ENCODE peak calls at places on chromosomes 16 and 17, in seven cellular contexts. One of them, this sample, is unnamed.

GRCh38 chr16:78257376-78257728 is 157.9 kb downstream of the WWOX start:
- DNase-seq in AG10803: no peak
- DNase-seq in RWPE1: no peak
- DNase-seq in coronary artery: no peak
- DNase-seq in Panc1: no peak
- DNase-seq in T-cell: no peak
- DNase-seq in ELR: no peak
- DNase-seq in this sample: no peak

GRCh38 chr17:44747566-44747965 is 11.2 kb upstream of the ADAM11 start:
- DNase-seq in AG10803: no peak
- DNase-seq in RWPE1: no peak
- DNase-seq in coronary artery: no peak
- DNase-seq in Panc1: no peak
- DNase-seq in T-cell: no peak
- DNase-seq in ELR: no peak
- DNase-seq in this sample: no peak

GRCh38 chr17:1800240-1800639 is 29.5 kb downstream of the SMYD4 start:
- DNase-seq in AG10803: no peak
- DNase-seq in RWPE1: no peak
- DNase-seq in coronary artery: no peak
- DNase-seq in Panc1: no peak
- DNase-seq in T-cell: no peak
- DNase-seq in ELR: no peak
- DNase-seq in this sample: no peak

GRCh38 chr17:29840884-29841283 is 89.1 kb downstream of the SSH2 start:
- DNase-seq in AG10803: no peak
- DNase-seq in RWPE1: no peak
- DNase-seq in coronary artery: no peak
- DNase-seq in Panc1: no peak
- DNase-seq in T-cell: no peak
- DNase-seq in ELR: peak; percentile 68
- DNase-seq in this sample: peak; percentile 67

GRCh38 chr17:226773-227580 is 45.5 kb upstream of the DOC2B start:
- DNase-seq in AG10803: no peak
- DNase-seq in RWPE1: no peak
- DNase-seq in coronary artery: no peak
- DNase-seq in Panc1: no peak
- DNase-seq in T-cell: no peak
- DNase-seq in ELR: no peak
- DNase-seq in this sample: no peak

GRCh38 chr17:72297326-72298115 is 176.7 kb downstream of the SOX9 start:
- DNase-seq in AG10803: peak; percentile 21
- DNase-seq in RWPE1: peak; percentile 87
- DNase-seq in coronary artery: no peak
- DNase-seq in Panc1: no peak
- DNase-seq in T-cell: no peak
- DNase-seq in ELR: peak; percentile 72
- DNase-seq in this sample: peak; percentile 85

GRCh38 chr16:86070511-86070910 is 171.5 kb downstream of the IRF8 start:
- DNase-seq in AG10803: no peak
- DNase-seq in RWPE1: no peak
- DNase-seq in coronary artery: no peak
- DNase-seq in Panc1: no peak
- DNase-seq in T-cell: no peak
- DNase-seq in ELR: no peak
- DNase-seq in this sample: no peak

GRCh38 chr17:37507108-37507507 is 17.4 kb downstream of the DUSP14 start:
- DNase-seq in AG10803: no peak
- DNase-seq in RWPE1: no peak
- DNase-seq in coronary artery: no peak
- DNase-seq in Panc1: no peak
- DNase-seq in T-cell: no peak
- DNase-seq in ELR: no peak
- DNase-seq in this sample: no peak

GRCh38 chr16:1821861-1822611 is 4.6 kb downstream of the HAGH start:
- DNase-seq in AG10803: no peak
- DNase-seq in RWPE1: no peak
- DNase-seq in coronary artery: no peak
- DNase-seq in Panc1: no peak
- DNase-seq in T-cell: no peak
- DNase-seq in ELR: no peak
- DNase-seq in this sample: peak; percentile 48

GRCh38 chr17:19538095-19539039 is 4.7 kb downstream of the SLC47A1 start:
- DNase-seq in AG10803: no peak
- DNase-seq in RWPE1: no peak
- DNase-seq in coronary artery: no peak
- DNase-seq in Panc1: no peak
- DNase-seq in T-cell: no peak
- DNase-seq in ELR: no peak
- DNase-seq in this sample: no peak

GRCh38 chr17:41654134-41654907 is 29.9 kb upstream of the KRT17 start:
- DNase-seq in AG10803: no peak
- DNase-seq in RWPE1: peak; percentile 94
- DNase-seq in coronary artery: no peak
- DNase-seq in Panc1: no peak
- DNase-seq in T-cell: no peak
- DNase-seq in ELR: no peak
- DNase-seq in this sample: peak; percentile 99

GRCh38 chr17:37570527-37571093 is 38.6 kb downstream of the SYNRG start:
- DNase-seq in AG10803: peak; percentile 37
- DNase-seq in RWPE1: peak; percentile 94
- DNase-seq in coronary artery: no peak
- DNase-seq in Panc1: peak; percentile 4
- DNase-seq in T-cell: peak; percentile 14
- DNase-seq in ELR: peak; percentile 91
- DNase-seq in this sample: peak; percentile 87

GRCh38 chr16:50461400-50461760 is 86.8 kb upstream of the NKD1 start:
- DNase-seq in AG10803: no peak
- DNase-seq in RWPE1: no peak
- DNase-seq in coronary artery: no peak
- DNase-seq in Panc1: no peak
- DNase-seq in T-cell: no peak
- DNase-seq in ELR: no peak
- DNase-seq in this sample: no peak

GRCh38 chr17:8326591-8327583 is 12.8 kb upstream of the ODF4 start:
- DNase-seq in AG10803: peak; percentile 23
- DNase-seq in RWPE1: no peak
- DNase-seq in coronary artery: no peak
- DNase-seq in Panc1: no peak
- DNase-seq in T-cell: peak; percentile 27
- DNase-seq in ELR: peak; percentile 32
- DNase-seq in this sample: no peak

GRCh38 chr17:50355701-50356341 is 9.9 kb downstream of the XYLT2 start:
- DNase-seq in AG10803: no peak
- DNase-seq in RWPE1: no peak
- DNase-seq in coronary artery: no peak
- DNase-seq in Panc1: no peak
- DNase-seq in T-cell: no peak
- DNase-seq in ELR: no peak
- DNase-seq in this sample: no peak

GRCh38 chr16:48596326-48596725 is 13.7 kb downstream of the N4BP1 start:
- DNase-seq in AG10803: no peak
- DNase-seq in RWPE1: no peak
- DNase-seq in coronary artery: no peak
- DNase-seq in Panc1: no peak
- DNase-seq in T-cell: no peak
- DNase-seq in ELR: no peak
- DNase-seq in this sample: no peak

GRCh38 chr16:67537270-67537635 is 8.6 kb downstream of the RIPOR1 start:
- DNase-seq in AG10803: peak; percentile 35
- DNase-seq in RWPE1: peak; percentile 64
- DNase-seq in coronary artery: no peak
- DNase-seq in Panc1: no peak
- DNase-seq in T-cell: peak; percentile 46
- DNase-seq in ELR: peak; percentile 77
- DNase-seq in this sample: no peak

GRCh38 chr17:66369830-66370229 is 67.4 kb downstream of the PRKCA start:
- DNase-seq in AG10803: no peak
- DNase-seq in RWPE1: no peak
- DNase-seq in coronary artery: no peak
- DNase-seq in Panc1: no peak
- DNase-seq in T-cell: no peak
- DNase-seq in ELR: no peak
- DNase-seq in this sample: no peak

GRCh38 chr16:86919531-86920305 is 341.4 kb downstream of the FOXL1 start:
- DNase-seq in AG10803: no peak
- DNase-seq in RWPE1: no peak
- DNase-seq in coronary artery: no peak
- DNase-seq in Panc1: no peak
- DNase-seq in T-cell: no peak
- DNase-seq in ELR: no peak
- DNase-seq in this sample: no peak

GRCh38 chr17:70780031-70780430 is 610.7 kb downstream of the KCNJ2 start:
- DNase-seq in AG10803: peak; percentile 15
- DNase-seq in RWPE1: no peak
- DNase-seq in coronary artery: no peak
- DNase-seq in Panc1: no peak
- DNase-seq in T-cell: no peak
- DNase-seq in ELR: peak; percentile 8
- DNase-seq in this sample: peak; percentile 14

GRCh38 chr17:74759243-74759801 is 10.9 kb downstream of the NHERF1 start:
- DNase-seq in AG10803: no peak
- DNase-seq in RWPE1: no peak
- DNase-seq in coronary artery: no peak
- DNase-seq in Panc1: no peak
- DNase-seq in T-cell: peak; percentile 58
- DNase-seq in ELR: no peak
- DNase-seq in this sample: no peak

GRCh38 chr16:9860876-9861275 is 321.4 kb downstream of the GRIN2A start:
- DNase-seq in AG10803: peak; percentile 25
- DNase-seq in RWPE1: no peak
- DNase-seq in coronary artery: no peak
- DNase-seq in Panc1: no peak
- DNase-seq in T-cell: no peak
- DNase-seq in ELR: no peak
- DNase-seq in this sample: peak; percentile 31

GRCh38 chr16:30659507-30660423 is 1.5 kb downstream of the FBRS start:
- DNase-seq in AG10803: peak; percentile 28
- DNase-seq in RWPE1: peak; percentile 12
- DNase-seq in coronary artery: no peak
- DNase-seq in Panc1: no peak
- DNase-seq in T-cell: peak; percentile 42
- DNase-seq in ELR: peak; percentile 43
- DNase-seq in this sample: peak; percentile 15

GRCh38 chr16:3646348-3646920 is 8.1 kb upstream of the DNASE1 start:
- DNase-seq in AG10803: no peak
- DNase-seq in RWPE1: peak; percentile 62
- DNase-seq in coronary artery: peak; percentile 55
- DNase-seq in Panc1: no peak
- DNase-seq in T-cell: no peak
- DNase-seq in ELR: peak; percentile 14
- DNase-seq in this sample: peak; percentile 57

GRCh38 chr17:58328195-58329034 is at the start of gene TSPOAP1:
- DNase-seq in AG10803: no peak
- DNase-seq in RWPE1: no peak
- DNase-seq in coronary artery: no peak
- DNase-seq in Panc1: no peak
- DNase-seq in T-cell: peak; percentile 51
- DNase-seq in ELR: no peak
- DNase-seq in this sample: no peak

GRCh38 chr17:30805944-30806456 is 18.5 kb downstream of the CRLF3 start:
- DNase-seq in AG10803: no peak
- DNase-seq in RWPE1: no peak
- DNase-seq in coronary artery: no peak
- DNase-seq in Panc1: no peak
- DNase-seq in T-cell: no peak
- DNase-seq in ELR: no peak
- DNase-seq in this sample: no peak

GRCh38 chr17:75594499-75595283 is 7.1 kb downstream of the MYO15B start:
- DNase-seq in AG10803: no peak
- DNase-seq in RWPE1: no peak
- DNase-seq in coronary artery: no peak
- DNase-seq in Panc1: no peak
- DNase-seq in T-cell: no peak
- DNase-seq in ELR: no peak
- DNase-seq in this sample: no peak

GRCh38 chr17:65173284-65173793 is 36.2 kb downstream of the RGS9 start:
- DNase-seq in AG10803: peak; percentile 29
- DNase-seq in RWPE1: peak; percentile 27
- DNase-seq in coronary artery: no peak
- DNase-seq in Panc1: no peak
- DNase-seq in T-cell: peak; percentile 47
- DNase-seq in ELR: peak; percentile 73
- DNase-seq in this sample: peak; percentile 54

GRCh38 chr17:19579867-19580565 is 46.4 kb downstream of the SLC47A1 start:
- DNase-seq in AG10803: no peak
- DNase-seq in RWPE1: peak; percentile 10
- DNase-seq in coronary artery: no peak
- DNase-seq in Panc1: no peak
- DNase-seq in T-cell: no peak
- DNase-seq in ELR: no peak
- DNase-seq in this sample: no peak

GRCh38 chr17:16013943-16014407 is 14.4 kb downstream of the TTC19 start:
- DNase-seq in AG10803: peak; percentile 54
- DNase-seq in RWPE1: peak; percentile 64
- DNase-seq in coronary artery: no peak
- DNase-seq in Panc1: peak; percentile 81
- DNase-seq in T-cell: no peak
- DNase-seq in ELR: peak; percentile 90
- DNase-seq in this sample: peak; percentile 84

GRCh38 chr16:85891033-85891775 is 7.8 kb upstream of the IRF8 start:
- DNase-seq in AG10803: no peak
- DNase-seq in RWPE1: peak; percentile 82
- DNase-seq in coronary artery: no peak
- DNase-seq in Panc1: no peak
- DNase-seq in T-cell: no peak
- DNase-seq in ELR: peak; percentile 80
- DNase-seq in this sample: peak; percentile 88

GRCh38 chr16:49827806-49828428 is 28.0 kb downstream of the ZNF423 start:
- DNase-seq in AG10803: no peak
- DNase-seq in RWPE1: no peak
- DNase-seq in coronary artery: no peak
- DNase-seq in Panc1: no peak
- DNase-seq in T-cell: no peak
- DNase-seq in ELR: no peak
- DNase-seq in this sample: no peak

GRCh38 chr17:74212262-74212912 is 984 bp upstream of the TTYH2 start:
- DNase-seq in AG10803: peak; percentile 18
- DNase-seq in RWPE1: peak; percentile 16
- DNase-seq in coronary artery: no peak
- DNase-seq in Panc1: no peak
- DNase-seq in T-cell: peak; percentile 16
- DNase-seq in ELR: peak; percentile 65
- DNase-seq in this sample: no peak

GRCh38 chr16:19886061-19886792 is 1.6 kb upstream of the GPRC5B start:
- DNase-seq in AG10803: peak; percentile 64
- DNase-seq in RWPE1: peak; percentile 59
- DNase-seq in coronary artery: peak; percentile 85
- DNase-seq in Panc1: peak; percentile 88
- DNase-seq in T-cell: peak; percentile 69
- DNase-seq in ELR: peak; percentile 77
- DNase-seq in this sample: peak; percentile 52

GRCh38 chr17:4511199-4511932 is 12.7 kb downstream of the SPNS2 start:
- DNase-seq in AG10803: no peak
- DNase-seq in RWPE1: no peak
- DNase-seq in coronary artery: no peak
- DNase-seq in Panc1: no peak
- DNase-seq in T-cell: no peak
- DNase-seq in ELR: no peak
- DNase-seq in this sample: no peak

GRCh38 chr17:82970067-82970466 is 109.3 kb upstream of the METRNL start:
- DNase-seq in AG10803: no peak
- DNase-seq in RWPE1: no peak
- DNase-seq in coronary artery: peak; percentile 49
- DNase-seq in Panc1: no peak
- DNase-seq in T-cell: no peak
- DNase-seq in ELR: no peak
- DNase-seq in this sample: no peak

GRCh38 chr16:81497690-81498089 is 53.1 kb downstream of the CMIP start:
- DNase-seq in AG10803: no peak
- DNase-seq in RWPE1: no peak
- DNase-seq in coronary artery: no peak
- DNase-seq in Panc1: no peak
- DNase-seq in T-cell: peak; percentile 17
- DNase-seq in ELR: no peak
- DNase-seq in this sample: no peak

GRCh38 chr17:2090804-2091534 is 36.1 kb downstream of the HIC1 start:
- DNase-seq in AG10803: peak; percentile 96
- DNase-seq in RWPE1: peak; percentile 71
- DNase-seq in coronary artery: no peak
- DNase-seq in Panc1: no peak
- DNase-seq in T-cell: no peak
- DNase-seq in ELR: peak; percentile 97
- DNase-seq in this sample: peak; percentile 71

This sample was measured in bronchial epithelial cell.